ENCODE peak calls at places on chromosomes 12 and 14, in seven cellular contexts. B is GM12892, C is right cardiac atrium, A is NCI-H187 treated with DMSO at 0.1 percent for 48 hours, J is cardiac muscle cell, V is GM19239, E is AG20443. T is an unnamed sample.

GRCh38 chr14:49420201-49420600 is 166.0 kb downstream of the RPS29 start:
- DNase-seq in B (no peak), C (no peak), A (no peak), J (no peak), V (no peak), E (no peak), T (no peak)

GRCh38 chr14:52080817-52081755 is 12.2 kb upstream of the NID2 start:
- DNase-seq in B (no peak), C (no peak), A (peak), J (peak), V (no peak), E (peak), T (no peak)

GRCh38 chr12:114682920-114683708 is 861 bp downstream of the TBX3 start:
- DNase-seq in B (no peak), C (peak), A (no peak), J (peak), V (no peak), E (peak), T (no peak)

GRCh38 chr12:104546575-104546974 is 89.8 kb downstream of the CHST11 start:
- DNase-seq in B (no peak), C (no peak), A (no peak), J (no peak), V (no peak), E (no peak), T (no peak)

GRCh38 chr12:124617615-124618014 is 50.2 kb upstream of the NCOR2 start:
- DNase-seq in B (no peak), C (peak), A (no peak), J (no peak), V (no peak), E (no peak), T (peak)

GRCh38 chr12:88944403-88944802 is 364.1 kb upstream of the KITLG start:
- DNase-seq in B (no peak), C (no peak), A (no peak), J (no peak), V (no peak), E (no peak), T (no peak)

GRCh38 chr12:40749863-40750262 is 57.6 kb downstream of the CNTN1 start:
- DNase-seq in B (no peak), C (no peak), A (no peak), J (no peak), V (no peak), E (no peak), T (no peak)

GRCh38 chr12:95198914-95199313 is 18.4 kb downstream of the FGD6 start:
- DNase-seq in B (no peak), C (no peak), A (no peak), J (no peak), V (no peak), E (no peak), T (no peak)

GRCh38 chr14:92460916-92461579 is 52.5 kb upstream of the RIN3 start:
- DNase-seq in B (no peak), C (peak), A (no peak), J (no peak), V (no peak), E (peak), T (no peak)

GRCh38 chr12:59115526-59115925 is 195.2 kb upstream of the LRIG3 start:
- DNase-seq in B (no peak), C (no peak), A (no peak), J (no peak), V (no peak), E (peak), T (no peak)

GRCh38 chr12:120402217-120402616 is 33.3 kb upstream of the MSI1 start:
- DNase-seq in B (no peak), C (no peak), A (no peak), J (peak), V (no peak), E (no peak), T (no peak)

GRCh38 chr14:63308723-63309317 is 9.9 kb downstream of the GPHB5 start:
- DNase-seq in B (no peak), C (no peak), A (no peak), J (peak), V (no peak), E (peak), T (peak)